ENCODE peak calls at places on chromosomes 13 and 19, in five cellular contexts. K, Y, P, M and J are unnamed samples.

GRCh38 chr19:48842744-48843162 is 6.5 kb upstream of the HSD17B14 start:
- DNase-seq in K (no peak), Y (peak), M (peak), P (peak), J (peak)

GRCh38 chr13:27679896-27680295 is 58.2 kb downstream of the POLR1D start:
- DNase-seq in P (peak), K (no peak), Y (no peak), M (no peak), J (no peak)

GRCh38 chr19:19447536-19448237 is 42.2 kb downstream of the GATAD2A start:
- DNase-seq in K (no peak), Y (no peak), P (no peak), M (no peak), J (no peak)

GRCh38 chr13:44523176-44524017 is 52.7 kb downstream of the TSC22D1 start:
- DNase-seq in P (peak), M (peak), Y (peak), K (peak), J (peak)

GRCh38 chr13:91133941-91134772 is 213.3 kb upstream of the MIR17HG start:
- DNase-seq in P (peak), M (peak), K (no peak), Y (peak), J (peak)

GRCh38 chr19:13029893-13030292 is 34.6 kb downstream of the NFIX start:
- DNase-seq in M (no peak), K (no peak), P (no peak), Y (peak), J (no peak)

GRCh38 chr19:44698492-44699201 is at the start of gene CEACAM16:
- DNase-seq in P (no peak), M (no peak), Y (no peak), K (no peak), J (no peak)

GRCh38 chr13:106581268-106581667 is 13.3 kb upstream of the ARGLU1 start:
- DNase-seq in Y (no peak), P (no peak), M (no peak), K (no peak), J (no peak)

GRCh38 chr13:31236211-31236786 is 36.5 kb downstream of the B3GLCT start:
- DNase-seq in P (peak), Y (peak), M (peak), K (no peak), J (peak)

GRCh38 chr13:47798906-47799305 is 202.2 kb downstream of the SUCLA2 start:
- DNase-seq in K (no peak), P (no peak), M (peak), Y (no peak), J (no peak)

GRCh38 chr13:113774177-113775107 is 15.4 kb downstream of the TMEM255B start:
- DNase-seq in P (no peak), M (no peak), Y (peak), K (no peak), J (no peak)

GRCh38 chr19:11299946-11300810 is 4.2 kb downstream of the TSPAN16 start:
- DNase-seq in P (no peak), Y (no peak), M (no peak), K (no peak), J (no peak)

GRCh38 chr19:3033595-3034193 is 4.6 kb upstream of the TLE2 start:
- DNase-seq in M (no peak), K (no peak), Y (no peak), P (no peak), J (no peak)

GRCh38 chr13:114073881-114074551 is 58.4 kb downstream of the RASA3 start:
- DNase-seq in Y (no peak), P (no peak), M (no peak), K (no peak), J (no peak)

GRCh38 chr19:49853852-49854849 is 3.2 kb downstream of the PTOV1 start:
- DNase-seq in Y (no peak), K (no peak), M (no peak), P (no peak), J (no peak)

GRCh38 chr13:90374183-90374582 is 973.3 kb upstream of the MIR17HG start:
- DNase-seq in P (no peak), K (no peak), M (no peak), Y (no peak), J (no peak)

GRCh38 chr13:20715340-20715732 is 11.8 kb downstream of the IL17D start:
- DNase-seq in K (no peak), Y (no peak), P (no peak), M (no peak), J (no peak)

GRCh38 chr19:8459520-8460260 is 14.9 kb downstream of the HNRNPM start:
- DNase-seq in M (peak), K (no peak), Y (peak), P (no peak), J (peak)

GRCh38 chr19:50777830-50778303 is 7.6 kb downstream of the GPR32 start:
- DNase-seq in K (no peak), Y (no peak), P (peak), M (no peak), J (peak)

GRCh38 chr19:54451331-54451871 is 2.4 kb downstream of the LENG8 start:
- DNase-seq in P (no peak), K (no peak), Y (no peak), M (no peak), J (no peak)

GRCh38 chr19:53365134-53365898 is at the start of gene ZNF525:
- DNase-seq in K (peak), P (peak), Y (peak), M (peak), J (no peak)

GRCh38 chr13:41700790-41701310 is 243.5 kb downstream of the RGCC start:
- DNase-seq in K (no peak), Y (peak), P (peak), M (no peak), J (peak)

GRCh38 chr19:50969413-50969760 is at the start of gene KLK6:
- DNase-seq in M (peak), P (no peak), K (no peak), Y (no peak), J (no peak)

GRCh38 chr13:104510422-104510821 is 1444.2 kb upstream of the SLC10A2 start:
- DNase-seq in M (no peak), Y (no peak), K (no peak), P (no peak), J (no peak)

GRCh38 chr19:36638862-36639510 is 27.7 kb downstream of the ZNF461 start:
- DNase-seq in Y (peak), M (no peak), P (no peak), K (no peak), J (no peak)

GRCh38 chr19:47681388-47681787 is 31.8 kb upstream of the EHD2 start:
- DNase-seq in Y (no peak), M (no peak), K (no peak), P (no peak), J (no peak)

GRCh38 chr13:65990684-65991083 is 1239.5 kb downstream of the PCDH9 start:
- DNase-seq in Y (no peak), P (no peak), M (no peak), K (no peak), J (no peak)

GRCh38 chr19:10517760-10518443 is 655 bp upstream of the S1PR5 start:
- DNase-seq in Y (no peak), P (peak), K (no peak), M (no peak), J (peak)

DNA sequence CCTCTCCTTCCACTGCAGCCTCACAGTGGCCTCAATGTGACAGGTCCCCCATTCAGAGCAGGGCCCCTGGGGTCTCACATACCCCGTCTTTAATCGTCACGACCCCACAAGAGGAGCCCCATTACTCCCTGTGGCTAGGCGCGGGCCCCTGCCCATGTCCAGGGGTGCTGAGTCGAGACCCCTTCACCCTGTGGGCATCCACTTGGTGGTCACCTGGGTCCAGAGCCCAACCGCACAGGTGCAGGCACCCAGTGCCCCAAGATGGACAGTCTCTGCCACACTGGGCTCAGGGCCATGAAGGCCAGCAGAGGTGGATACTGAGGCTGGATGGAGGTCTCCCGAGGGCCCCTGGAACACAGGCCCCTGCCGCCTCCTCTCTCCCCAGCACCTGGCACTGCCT is 3.0 kb downstream of the TMEM259 start:
- DNase-seq in P (no peak), K (no peak), M (no peak), Y (no peak), J (no peak)
- H3K4me2 ChIP-seq in P (peak), K (peak), M (peak), Y (no peak), J (peak)

GRCh38 chr19:17751103-17751911 is at the start of gene FCHO1:
- DNase-seq in P (peak), K (peak), Y (no peak), M (peak), J (no peak)
- TF ChIP-seq MYC in P (no peak), K (no peak), Y (no peak), M (peak), J (no peak)

GRCh38 chr13:98537740-98538139 is 39.2 kb downstream of the STK24 start:
- DNase-seq in M (no peak), Y (no peak), K (no peak), P (no peak), J (no peak)
- H3K4me2 ChIP-seq in M (no peak), Y (no peak), K (no peak), P (no peak), J (no peak)

GRCh38 chr19:30757836-30758617 is 385.8 kb downstream of the ZNF536 start:
- DNase-seq in Y (no peak), M (no peak), K (no peak), P (no peak), J (no peak)

GRCh38 chr19:30755581-30755980 is 383.4 kb downstream of the ZNF536 start:
- DNase-seq in Y (no peak), P (no peak), K (no peak), M (no peak), J (no peak)

GRCh38 chr19:30752876-30753275 is 380.7 kb downstream of the ZNF536 start:
- DNase-seq in M (no peak), Y (no peak), K (no peak), P (no peak), J (no peak)

GRCh38 chr19:30752201-30752600 is 380.0 kb downstream of the ZNF536 start:
- DNase-seq in Y (no peak), M (no peak), P (no peak), K (no peak), J (no peak)

GRCh38 chr19:30754162-30754561 is 382.0 kb downstream of the ZNF536 start:
- DNase-seq in K (no peak), Y (no peak), M (no peak), P (no peak), J (no peak)
- TF ChIP-seq MYC in K (no peak), Y (no peak), M (no peak), P (no peak), J (no peak)

GRCh38 chr13:25971499-25972145 is 80.2 kb downstream of the SHISA2 start:
- DNase-seq in M (no peak), Y (no peak), K (no peak), P (no peak), J (no peak)

GRCh38 chr13:25967144-25967543 is 84.7 kb downstream of the SHISA2 start:
- DNase-seq in Y (no peak), M (no peak), P (no peak), K (no peak), J (no peak)

GRCh38 chr13:25973085-25973484 is 78.7 kb downstream of the SHISA2 start:
- DNase-seq in P (no peak), M (no peak), K (no peak), Y (no peak), J (no peak)

GRCh38 chr13:25973576-25973975 is 78.2 kb downstream of the SHISA2 start:
- DNase-seq in P (no peak), K (no peak), M (no peak), Y (no peak), J (no peak)

DNA sequence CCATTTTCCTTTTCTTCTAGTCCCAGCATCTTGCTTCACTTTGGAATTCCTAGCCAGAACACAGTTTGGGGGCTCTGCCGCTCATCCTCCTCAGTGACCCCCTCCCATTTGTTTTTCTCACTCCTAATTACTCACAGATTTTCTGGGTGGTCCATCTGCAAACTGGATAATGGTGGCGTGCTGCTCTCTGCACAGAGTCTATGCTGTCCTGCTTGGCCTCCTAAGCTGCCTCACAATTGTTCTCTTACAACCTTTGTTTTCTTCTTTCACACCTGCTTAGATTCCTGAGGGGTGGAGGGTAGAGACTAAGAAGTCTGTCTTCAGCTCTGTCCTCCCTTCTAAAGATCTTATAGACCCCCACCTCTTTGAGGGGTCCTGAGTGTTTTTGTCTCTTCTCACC is 80.7 kb downstream of the SHISA2 start:
- DNase-seq in P (no peak), M (no peak), K (no peak), Y (no peak), J (no peak)
- H3K4me2 ChIP-seq in P (no peak), M (no peak), K (no peak), Y (no peak), J (no peak)

DNA sequence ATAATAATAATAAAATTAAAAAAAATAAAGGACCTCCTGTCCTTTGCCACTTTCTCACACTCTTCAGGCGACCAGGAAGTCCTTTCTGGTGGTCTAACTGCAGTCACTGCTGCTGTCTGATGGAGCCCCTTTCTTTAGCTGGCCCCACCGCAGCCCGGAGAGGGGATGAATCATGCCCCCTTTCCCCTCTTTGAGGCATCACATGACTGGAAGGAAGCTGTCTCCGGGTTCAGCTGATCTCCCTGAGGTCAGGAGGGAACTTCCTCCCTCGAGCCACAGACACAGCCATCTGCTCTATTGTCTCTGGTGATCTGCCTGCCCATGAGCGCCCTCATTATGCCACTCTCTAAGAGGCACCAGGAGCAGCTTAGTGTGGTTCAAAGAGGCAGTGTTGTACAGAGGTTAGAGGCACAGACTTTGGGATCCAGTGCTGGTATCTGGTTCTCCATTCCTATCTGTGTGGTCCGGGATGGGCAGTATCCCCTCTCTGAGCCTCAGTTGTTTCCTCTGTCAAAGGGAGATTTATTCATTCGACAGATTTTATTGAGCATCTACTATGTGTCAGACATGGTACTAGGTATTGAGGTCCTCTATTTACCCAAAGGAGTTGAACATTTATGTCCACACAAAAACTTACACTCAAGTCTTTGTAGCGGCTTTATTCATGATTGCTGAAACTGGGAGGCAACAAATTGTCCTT is 30.0 kb downstream of the VAV1 start:
- DNase-seq in Y (peak), P (peak), M (no peak), K (peak), J (peak)
- TF ChIP-seq MYC in Y (no peak), P (no peak), M (no peak), K (no peak), J (no peak)

GRCh38 chr19:23521471-23521870 is 126.2 kb upstream of the ZNF91 start:
- DNase-seq in M (no peak), P (no peak), Y (no peak), K (no peak), J (no peak)
- H3K4me2 ChIP-seq in M (no peak), P (no peak), Y (no peak), K (no peak), J (no peak)

DNA sequence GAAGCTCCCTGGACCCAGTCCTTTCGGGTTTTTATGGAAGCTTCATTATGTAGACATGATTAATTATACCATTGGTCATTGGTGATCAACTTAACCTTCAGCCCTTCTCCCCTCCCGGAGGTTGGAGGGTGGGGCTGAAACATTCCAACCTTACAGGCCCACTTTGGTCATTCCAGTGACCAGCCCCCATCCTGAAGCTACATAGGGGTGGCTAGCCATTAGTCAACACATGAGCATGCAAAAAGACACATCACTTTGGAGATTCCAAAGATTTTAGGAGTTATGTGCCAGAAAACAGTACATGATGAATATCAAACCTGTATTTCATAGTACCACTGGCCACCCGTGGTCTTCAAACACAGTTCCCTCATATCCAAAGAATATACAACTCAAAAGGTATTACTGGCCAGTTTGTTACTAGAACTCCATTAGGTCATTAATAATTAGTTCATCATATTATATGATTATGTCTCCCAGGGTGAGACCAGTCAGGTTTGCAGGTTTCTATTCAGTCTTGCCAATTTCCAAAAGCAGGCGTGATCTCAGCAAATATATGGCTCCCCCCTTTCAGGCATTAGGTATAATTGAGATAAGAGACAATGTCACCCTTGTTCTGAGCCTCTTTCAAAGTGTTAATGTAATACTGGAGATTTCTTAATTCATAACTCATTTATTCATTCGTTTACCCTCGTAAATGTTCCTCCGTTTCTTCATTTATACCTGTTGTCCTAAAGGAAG is 11.1 kb downstream of the PPP5C start:
- DNase-seq in P (no peak), K (no peak), M (no peak), Y (no peak), J (no peak)
- TF ChIP-seq MYC in P (no peak), K (no peak), M (no peak), Y (no peak), J (no peak)

GRCh38 chr19:4986056-4986455 is 17.1 kb downstream of the KDM4B start:
- DNase-seq in Y (no peak), K (no peak), P (no peak), M (no peak), J (no peak)
- H3K4me2 ChIP-seq in Y (no peak), K (no peak), P (no peak), M (no peak), J (no peak)